ENCODE peak calls at places on chromosomes 3 and 15, in seven cellular contexts. One of them, this sample, is unnamed. For H3K4me1 and H3K9me3, the result is how much of the 10 kb centered on the place peaks cover.

GRCh38 chr3:58998476-58999117 is 51.2 kb downstream of the CFAP20DC start:
- DNase-seq in stomach: no peak
- DNase-seq in hepatocyte: peak
- DNase-seq in CD8-positive, alpha-beta T cell: no peak
- DNase-seq in GM23248: peak
- DNase-seq in neuronal stem cell: no peak
- DNase-seq in astrocyte: peak
- DNase-seq in this sample: no peak

GRCh38 chr15:35444557-35445204 is 101.3 kb downstream of the DPH6 start:
- DNase-seq in astrocyte: peak
- DNase-seq in CD8-positive, alpha-beta T cell: no peak
- DNase-seq in hepatocyte: peak
- DNase-seq in neuronal stem cell: peak
- DNase-seq in stomach: no peak
- DNase-seq in GM23248: peak
- DNase-seq in this sample: peak

GRCh38 chr3:119529883-119530282 is 29.5 kb downstream of the CD80 start:
- DNase-seq in GM23248: peak
- DNase-seq in astrocyte: peak
- DNase-seq in stomach: no peak
- DNase-seq in CD8-positive, alpha-beta T cell: no peak
- DNase-seq in neuronal stem cell: no peak
- DNase-seq in hepatocyte: no peak
- DNase-seq in this sample: no peak

GRCh38 chr3:127706312-127706711 is 33.6 kb downstream of the ABTB1 start:
- DNase-seq in neuronal stem cell: no peak
- DNase-seq in astrocyte: no peak
- DNase-seq in hepatocyte: no peak
- DNase-seq in stomach: no peak
- DNase-seq in CD8-positive, alpha-beta T cell: no peak
- DNase-seq in GM23248: no peak
- DNase-seq in this sample: no peak

GRCh38 chr3:73697020-73697419 is 72.3 kb upstream of the PDZRN3 start:
- DNase-seq in astrocyte: no peak
- DNase-seq in stomach: no peak
- DNase-seq in hepatocyte: no peak
- DNase-seq in neuronal stem cell: no peak
- DNase-seq in CD8-positive, alpha-beta T cell: no peak
- DNase-seq in GM23248: no peak
- DNase-seq in this sample: no peak

GRCh38 chr15:89105147-89105546 is 16.9 kb downstream of the ABHD2 start:
- DNase-seq in GM23248: peak
- DNase-seq in neuronal stem cell: no peak
- DNase-seq in astrocyte: peak
- DNase-seq in CD8-positive, alpha-beta T cell: no peak
- DNase-seq in hepatocyte: peak
- DNase-seq in stomach: no peak
- DNase-seq in this sample: no peak

GRCh38 chr3:59575113-59576001 is 525.5 kb upstream of the CFAP20DC start:
- DNase-seq in CD8-positive, alpha-beta T cell: peak
- DNase-seq in hepatocyte: peak
- DNase-seq in GM23248: peak
- DNase-seq in neuronal stem cell: peak
- DNase-seq in astrocyte: peak
- DNase-seq in stomach: peak
- DNase-seq in this sample: peak

GRCh38 chr3:108029466-108029865 is 61.4 kb downstream of the CD47 start:
- DNase-seq in stomach: no peak
- DNase-seq in CD8-positive, alpha-beta T cell: no peak
- DNase-seq in astrocyte: peak
- DNase-seq in hepatocyte: no peak
- DNase-seq in GM23248: no peak
- DNase-seq in neuronal stem cell: no peak
- DNase-seq in this sample: no peak

GRCh38 chr3:122760457-122761271 is 33.0 kb downstream of the HSPBAP1 start:
- DNase-seq in astrocyte: peak
- DNase-seq in stomach: no peak
- DNase-seq in hepatocyte: no peak
- DNase-seq in CD8-positive, alpha-beta T cell: no peak
- DNase-seq in GM23248: no peak
- DNase-seq in neuronal stem cell: peak
- DNase-seq in this sample: peak

GRCh38 chr3:190619353-190619752 is 105.5 kb downstream of the IL1RAP start:
- DNase-seq in GM23248: no peak
- DNase-seq in astrocyte: no peak
- DNase-seq in neuronal stem cell: no peak
- DNase-seq in stomach: no peak
- DNase-seq in CD8-positive, alpha-beta T cell: no peak
- DNase-seq in hepatocyte: no peak
- DNase-seq in this sample: no peak

GRCh38 chr3:126028096-126028495 is 55.8 kb downstream of the SLC41A3 start:
- DNase-seq in astrocyte: no peak
- DNase-seq in neuronal stem cell: no peak
- DNase-seq in stomach: no peak
- DNase-seq in CD8-positive, alpha-beta T cell: no peak
- DNase-seq in GM23248: no peak
- DNase-seq in hepatocyte: no peak
- DNase-seq in this sample: no peak

GRCh38 chr15:51526955-51527354 is 95.6 kb downstream of the DMXL2 start:
- DNase-seq in CD8-positive, alpha-beta T cell: no peak
- DNase-seq in neuronal stem cell: no peak
- DNase-seq in stomach: no peak
- DNase-seq in hepatocyte: no peak
- DNase-seq in astrocyte: no peak
- DNase-seq in GM23248: no peak
- DNase-seq in this sample: no peak

GRCh38 chr3:39755100-39755499 is 54.3 kb upstream of the MYRIP start:
- DNase-seq in astrocyte: no peak
- DNase-seq in neuronal stem cell: no peak
- DNase-seq in GM23248: no peak
- DNase-seq in hepatocyte: no peak
- DNase-seq in stomach: no peak
- DNase-seq in CD8-positive, alpha-beta T cell: no peak
- DNase-seq in this sample: no peak

GRCh38 chr3:190169877-190170276 is 49.2 kb upstream of the P3H2 start:
- DNase-seq in astrocyte: no peak
- DNase-seq in hepatocyte: no peak
- DNase-seq in GM23248: no peak
- DNase-seq in stomach: no peak
- DNase-seq in CD8-positive, alpha-beta T cell: no peak
- DNase-seq in neuronal stem cell: no peak
- DNase-seq in this sample: no peak

GRCh38 chr3:141368062-141368924 is at the start of gene ZBTB38:
- DNase-seq in GM23248: peak
- DNase-seq in CD8-positive, alpha-beta T cell: no peak
- DNase-seq in hepatocyte: peak
- DNase-seq in stomach: peak
- DNase-seq in astrocyte: peak
- DNase-seq in neuronal stem cell: peak
- DNase-seq in this sample: no peak

GRCh38 chr3:52299815-52300611 is 12.4 kb downstream of the GLYCTK start:
- DNase-seq in stomach: peak
- DNase-seq in hepatocyte: peak
- DNase-seq in GM23248: peak
- DNase-seq in CD8-positive, alpha-beta T cell: peak
- DNase-seq in astrocyte: peak
- DNase-seq in neuronal stem cell: no peak
- DNase-seq in this sample: no peak

GRCh38 chr3:71225285-71225684 is 358.2 kb downstream of the FOXP1 start:
- DNase-seq in neuronal stem cell: no peak
- DNase-seq in hepatocyte: no peak
- DNase-seq in astrocyte: no peak
- DNase-seq in CD8-positive, alpha-beta T cell: no peak
- DNase-seq in stomach: no peak
- DNase-seq in GM23248: peak
- DNase-seq in this sample: no peak

GRCh38 chr3:156456771-156457224 is 98.1 kb downstream of the SSR3 start:
- DNase-seq in neuronal stem cell: peak
- DNase-seq in GM23248: no peak
- DNase-seq in astrocyte: peak
- DNase-seq in stomach: no peak
- DNase-seq in CD8-positive, alpha-beta T cell: no peak
- DNase-seq in hepatocyte: peak
- DNase-seq in this sample: no peak

GRCh38 chr3:36893137-36893557 is 51.7 kb downstream of the TRANK1 start:
- DNase-seq in astrocyte: peak
- DNase-seq in CD8-positive, alpha-beta T cell: peak
- DNase-seq in GM23248: peak
- DNase-seq in stomach: no peak
- DNase-seq in hepatocyte: peak
- DNase-seq in neuronal stem cell: no peak
- DNase-seq in this sample: no peak

GRCh38 chr3:186514296-186515002 is 29.7 kb downstream of the CRYGS start:
- DNase-seq in neuronal stem cell: no peak
- DNase-seq in GM23248: peak
- DNase-seq in CD8-positive, alpha-beta T cell: no peak
- DNase-seq in astrocyte: no peak
- DNase-seq in hepatocyte: no peak
- DNase-seq in stomach: no peak
- DNase-seq in this sample: peak

DNA sequence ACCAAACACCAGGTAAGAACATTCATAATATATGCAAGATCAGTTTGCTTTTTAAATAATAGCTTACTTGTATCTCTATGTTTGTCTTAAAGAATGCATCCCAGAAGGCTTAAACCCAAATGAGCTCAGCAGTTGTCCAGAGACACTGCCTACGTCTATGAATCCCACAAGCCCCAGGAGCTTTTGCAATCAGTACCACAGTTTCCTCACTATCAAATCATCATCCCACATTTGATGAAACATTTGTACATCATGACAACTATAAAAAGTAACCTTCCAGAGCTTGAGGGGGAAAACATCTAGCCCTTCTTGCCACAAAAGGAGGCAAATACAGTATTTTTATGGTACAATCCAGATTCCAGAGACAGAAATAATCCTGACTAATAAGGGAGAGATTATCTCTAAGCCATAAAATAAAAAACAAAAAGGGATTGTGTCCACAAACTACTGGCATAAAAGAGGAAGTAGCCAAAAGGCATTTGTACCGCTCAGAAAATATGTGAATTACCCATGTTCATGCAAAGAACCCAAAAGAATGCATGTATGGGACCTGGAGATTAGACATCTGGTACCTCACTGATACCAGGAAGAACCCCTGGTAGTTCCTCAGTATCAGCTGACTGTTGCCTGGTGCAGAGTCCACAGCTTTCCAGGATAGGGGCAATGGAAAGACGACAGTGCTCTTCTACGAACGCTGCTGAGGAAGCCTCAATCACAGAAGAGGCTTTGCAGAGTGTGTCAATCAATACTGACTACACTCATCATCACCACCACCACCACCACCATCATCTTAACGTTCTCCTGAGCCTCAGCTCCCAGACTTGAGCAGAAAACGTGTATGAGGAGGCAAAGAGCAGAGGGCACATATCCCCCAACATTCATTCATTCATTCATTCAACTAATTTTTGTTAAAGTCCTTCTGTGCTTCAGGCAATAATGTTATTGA is 63.4 kb downstream of the ATP8B4 start:
- DNase-seq in astrocyte: peak
- DNase-seq in neuronal stem cell: no peak
- DNase-seq in hepatocyte: no peak
- DNase-seq in CD8-positive, alpha-beta T cell: no peak
- DNase-seq in GM23248: peak
- DNase-seq in stomach: no peak
- DNase-seq in this sample: peak
- H3K4me1 ChIP-seq in astrocyte: under half
- H3K4me1 ChIP-seq in neuronal stem cell: under half
- H3K4me1 ChIP-seq in hepatocyte: under half
- H3K4me1 ChIP-seq in CD8-positive, alpha-beta T cell: under half
- H3K4me1 ChIP-seq in GM23248: half or more
- H3K4me1 ChIP-seq in stomach: under half
- H3K4me1 ChIP-seq in this sample: under half

DNA sequence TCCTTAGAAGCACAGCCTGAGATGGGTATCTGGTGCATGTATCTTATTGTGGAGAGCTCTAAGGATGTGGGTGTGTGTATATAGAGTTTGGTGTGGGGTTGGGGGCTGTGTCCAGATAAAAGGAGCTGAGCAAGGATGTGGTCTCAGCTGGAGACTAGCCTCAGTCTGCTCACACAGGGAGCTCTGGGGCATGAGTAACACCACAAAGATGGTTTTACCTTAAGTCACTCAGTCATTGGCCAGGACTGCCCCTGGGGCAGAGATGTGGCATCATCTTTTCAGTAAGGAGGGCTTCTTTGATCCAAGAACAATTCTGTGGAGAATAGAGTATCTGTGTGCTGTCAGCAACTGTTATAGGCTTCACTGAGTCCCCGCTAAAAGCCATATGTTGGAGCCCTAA is 163.4 kb upstream of the NUDT16 start:
- DNase-seq in hepatocyte: no peak
- DNase-seq in GM23248: peak
- DNase-seq in astrocyte: peak
- DNase-seq in CD8-positive, alpha-beta T cell: no peak
- DNase-seq in neuronal stem cell: no peak
- DNase-seq in stomach: no peak
- DNase-seq in this sample: no peak
- H3K9me3 ChIP-seq in hepatocyte: under half
- H3K9me3 ChIP-seq in GM23248: under half
- H3K9me3 ChIP-seq in astrocyte: under half
- H3K9me3 ChIP-seq in CD8-positive, alpha-beta T cell: under half
- H3K9me3 ChIP-seq in neuronal stem cell: under half
- H3K9me3 ChIP-seq in stomach: under half
- H3K9me3 ChIP-seq in this sample: under half

GRCh38 chr3:115931581-115931980 is 308.3 kb downstream of the GAP43 start:
- DNase-seq in neuronal stem cell: no peak
- DNase-seq in stomach: no peak
- DNase-seq in CD8-positive, alpha-beta T cell: no peak
- DNase-seq in hepatocyte: no peak
- DNase-seq in GM23248: peak
- DNase-seq in astrocyte: no peak
- DNase-seq in this sample: no peak

GRCh38 chr3:115930922-115931321 is 307.6 kb downstream of the GAP43 start:
- DNase-seq in neuronal stem cell: no peak
- DNase-seq in GM23248: no peak
- DNase-seq in hepatocyte: no peak
- DNase-seq in CD8-positive, alpha-beta T cell: no peak
- DNase-seq in stomach: no peak
- DNase-seq in astrocyte: no peak
- DNase-seq in this sample: no peak

GRCh38 chr3:115927210-115927609 is 303.9 kb downstream of the GAP43 start:
- DNase-seq in hepatocyte: no peak
- DNase-seq in neuronal stem cell: no peak
- DNase-seq in CD8-positive, alpha-beta T cell: no peak
- DNase-seq in stomach: no peak
- DNase-seq in GM23248: no peak
- DNase-seq in astrocyte: no peak
- DNase-seq in this sample: no peak

GRCh38 chr3:115932807-115933206 is 309.5 kb downstream of the GAP43 start:
- DNase-seq in neuronal stem cell: no peak
- DNase-seq in CD8-positive, alpha-beta T cell: no peak
- DNase-seq in hepatocyte: no peak
- DNase-seq in astrocyte: no peak
- DNase-seq in stomach: no peak
- DNase-seq in GM23248: no peak
- DNase-seq in this sample: no peak

GRCh38 chr3:115930168-115930567 is 306.9 kb downstream of the GAP43 start:
- DNase-seq in stomach: no peak
- DNase-seq in hepatocyte: no peak
- DNase-seq in CD8-positive, alpha-beta T cell: no peak
- DNase-seq in GM23248: no peak
- DNase-seq in neuronal stem cell: no peak
- DNase-seq in astrocyte: no peak
- DNase-seq in this sample: no peak
- H3K4me1 ChIP-seq in stomach: under half
- H3K4me1 ChIP-seq in hepatocyte: under half
- H3K4me1 ChIP-seq in CD8-positive, alpha-beta T cell: under half
- H3K4me1 ChIP-seq in GM23248: under half
- H3K4me1 ChIP-seq in neuronal stem cell: under half
- H3K4me1 ChIP-seq in astrocyte: under half
- H3K4me1 ChIP-seq in this sample: under half

GRCh38 chr15:70587896-70588567 is 175.3 kb downstream of the UACA start:
- DNase-seq in astrocyte: no peak
- DNase-seq in stomach: no peak
- DNase-seq in hepatocyte: no peak
- DNase-seq in neuronal stem cell: no peak
- DNase-seq in CD8-positive, alpha-beta T cell: no peak
- DNase-seq in GM23248: no peak
- DNase-seq in this sample: no peak
- H3K9me3 ChIP-seq in astrocyte: under half
- H3K9me3 ChIP-seq in stomach: under half
- H3K9me3 ChIP-seq in hepatocyte: under half
- H3K9me3 ChIP-seq in neuronal stem cell: under half
- H3K9me3 ChIP-seq in CD8-positive, alpha-beta T cell: under half
- H3K9me3 ChIP-seq in GM23248: under half
- H3K9me3 ChIP-seq in this sample: under half